ENCODE peak calls at places on chromosomes 12 and 14, in six cellular contexts. O is AG20443; N is activated CD4-positive, alpha-beta T cell treated with anti-CD3 and anti-CD28 coated beads, Interleukin-2, amount 50 U/mL, for 1 hour; A is tibial artery; T is RPMI8226; Y is GM12878. H is an unnamed sample.

GRCh38 chr12:27260746-27261145 is 16.7 kb downstream of the STK38L start:
- DNase-seq in N (no peak), Y (no peak), A (no peak), T (no peak), O (peak), H (no peak)

GRCh38 chr12:5988088-5988487 is 43.0 kb upstream of the ANO2 start:
- DNase-seq in T (no peak), N (no peak), O (no peak), Y (no peak), A (no peak), H (no peak)

GRCh38 chr12:41274643-41275042 is 86.5 kb downstream of the PDZRN4 start:
- DNase-seq in O (no peak), N (no peak), T (no peak), Y (no peak), A (no peak), H (no peak)

GRCh38 chr12:15705606-15706005 is 83.6 kb downstream of the EPS8 start:
- DNase-seq in A (no peak), Y (no peak), T (no peak), N (no peak), O (no peak), H (no peak)

GRCh38 chr12:56574210-56574609 is 52.6 kb downstream of the RBMS2 start:
- DNase-seq in Y (no peak), A (no peak), O (no peak), N (no peak), T (no peak), H (no peak)

GRCh38 chr14:22752422-22752821 is 14.1 kb upstream of the OXA1L start:
- DNase-seq in Y (no peak), N (no peak), T (no peak), O (no peak), A (no peak), H (no peak)

GRCh38 chr14:57485635-57486034 is 8.0 kb downstream of the CCDC198 start:
- DNase-seq in O (no peak), T (no peak), N (no peak), Y (no peak), A (no peak), H (no peak)

GRCh38 chr14:50335389-50335788 is 23.3 kb downstream of the DMAC2L start:
- DNase-seq in N (no peak), T (no peak), O (peak), A (peak), Y (no peak), H (no peak)

GRCh38 chr12:65603428-65604351 is 220.6 kb upstream of the HMGA2 start:
- DNase-seq in T (no peak), A (peak), O (peak), Y (no peak), N (no peak), H (no peak)

GRCh38 chr14:74648643-74649042 is 36.6 kb upstream of the LTBP2 start:
- DNase-seq in O (no peak), T (no peak), Y (no peak), A (no peak), N (no peak), H (no peak)

GRCh38 chr14:68919129-68919927 is 59.8 kb downstream of the ACTN1 start:
- DNase-seq in N (no peak), Y (no peak), A (no peak), O (no peak), T (no peak), H (no peak)

GRCh38 chr12:61934564-61934963 is 325.6 kb upstream of the USP15 start:
- DNase-seq in A (no peak), O (no peak), N (no peak), Y (no peak), T (no peak), H (no peak)

GRCh38 chr12:126554599-126554998 is 1489.4 kb downstream of the AACS start:
- DNase-seq in Y (no peak), O (no peak), T (no peak), A (no peak), N (no peak), H (no peak)

GRCh38 chr14:24694680-24695079 is 60.7 kb upstream of the GZMB start:
- DNase-seq in Y (no peak), N (no peak), A (no peak), O (no peak), T (no peak), H (no peak)

GRCh38 chr14:64760146-64760755 is 56.0 kb downstream of the PLEKHG3 start:
- DNase-seq in O (peak), T (peak), N (peak), Y (no peak), A (no peak), H (peak)

GRCh38 chr12:127987199-127987901 is 279.6 kb upstream of the TMEM132C start:
- DNase-seq in A (no peak), N (no peak), Y (no peak), O (peak), T (no peak), H (no peak)

GRCh38 chr12:29088611-29089219 is 60.4 kb upstream of the FAR2 start:
- DNase-seq in A (no peak), Y (no peak), N (no peak), T (no peak), O (peak), H (no peak)

GRCh38 chr14:53190938-53191337 is 37.8 kb upstream of the DDHD1 start:
- DNase-seq in T (no peak), N (no peak), Y (no peak), O (no peak), A (no peak), H (no peak)

GRCh38 chr14:68680541-68681051 is 112.3 kb downstream of the ZFP36L1 start:
- DNase-seq in O (peak), N (no peak), Y (no peak), A (peak), T (no peak), H (no peak)

GRCh38 chr14:101559624-101560533 is 1.4 kb upstream of the DIO3 start:
- DNase-seq in T (no peak), A (no peak), Y (no peak), N (no peak), O (peak), H (no peak)

GRCh38 chr12:95124106-95124505 is 50.7 kb upstream of the NR2C1 start:
- DNase-seq in T (no peak), Y (no peak), N (no peak), O (no peak), A (no peak), H (no peak)

GRCh38 chr12:42868291-42868690 is 278.7 kb upstream of the PRICKLE1 start:
- DNase-seq in A (no peak), Y (no peak), T (no peak), N (no peak), O (no peak), H (no peak)